ENCODE peak calls at places on chromosomes 5 and 9, in five cellular contexts. T is NT2/D1; G is heart right ventricle; N is cardiac muscle cell; M is CD8-positive, alpha-beta T cell. L is an unnamed sample.

GRCh38 chr5:159878988-159879471 is 37.3 kb upstream of the ADRA1B start:
- DNase-seq in T (peak; percentile 70), G (peak; percentile 65), N (peak; percentile 81), M (no peak), L (peak; percentile 56)

GRCh38 chr9:128128836-128129590 is 1.5 kb upstream of the PTGES2 start:
- DNase-seq in T (no peak), G (peak; percentile 30), N (no peak), M (no peak), L (no peak)

GRCh38 chr9:121839726-121840500 is 188.5 kb downstream of the DAB2IP start:
- DNase-seq in T (no peak), G (no peak), N (no peak), M (no peak), L (no peak)

GRCh38 chr9:136145580-136145979 is 26.9 kb upstream of the TMEM250 start:
- DNase-seq in T (no peak), G (no peak), N (no peak), M (no peak), L (no peak)

GRCh38 chr5:179530069-179530998 is 20.0 kb upstream of the RUFY1 start:
- DNase-seq in T (no peak), G (peak; percentile 78), N (peak; percentile 67), M (peak; percentile 76), L (no peak)

GRCh38 chr9:110155744-110156143 is 52.2 kb downstream of the C9orf152 start:
- DNase-seq in T (no peak), G (no peak), N (no peak), M (no peak), L (no peak)

GRCh38 chr5:443239-444151 is 519 bp downstream of the EXOC3 start:
- DNase-seq in T (no peak), G (peak; percentile 10), N (peak; percentile 2), M (peak; percentile 22), L (peak; percentile 18)

GRCh38 chr9:115891929-115892328 is 261.7 kb upstream of the PAPPA start:
- DNase-seq in T (no peak), G (no peak), N (peak; percentile 34), M (no peak), L (no peak)

GRCh38 chr5:177302354-177303110 is 987 bp downstream of the RAB24 start:
- DNase-seq in T (no peak), G (no peak), N (peak; percentile 22), M (no peak), L (no peak)

GRCh38 chr9:101047848-101048402 is 19.4 kb downstream of the PLPPR1 start:
- DNase-seq in T (no peak), G (no peak), N (no peak), M (no peak), L (no peak)

GRCh38 chr9:99368341-99369326 is 146.6 kb downstream of the SEC61B start:
- DNase-seq in T (no peak), G (peak; percentile 62), N (peak; percentile 60), M (no peak), L (peak; percentile 60)

GRCh38 chr9:35070823-35071813 is 1.3 kb downstream of the VCP start:
- DNase-seq in T (no peak), G (no peak), N (peak; percentile 29), M (no peak), L (no peak)

GRCh38 chr9:3337515-3337914 is 188.3 kb downstream of the RFX3 start:
- DNase-seq in T (no peak), G (no peak), N (peak; percentile 89), M (no peak), L (no peak)

GRCh38 chr9:19840953-19841352 is 52.1 kb upstream of the SLC24A2 start:
- DNase-seq in T (no peak), G (no peak), N (no peak), M (no peak), L (no peak)

GRCh38 chr9:130013326-130013725 is 29.7 kb downstream of the FNBP1 start:
- DNase-seq in T (no peak), G (no peak), N (no peak), M (no peak), L (no peak)

GRCh38 chr9:36791204-36791948 is 218.7 kb downstream of the MELK start:
- DNase-seq in T (no peak), G (no peak), N (no peak), M (no peak), L (no peak)

GRCh38 chr9:2859776-2860379 is 16.0 kb upstream of the PUM3 start:
- DNase-seq in T (peak; percentile 71), G (peak; percentile 39), N (peak; percentile 72), M (peak; percentile 45), L (no peak)

GRCh38 chr5:86997501-86997900 is 270.2 kb upstream of the RASA1 start:
- DNase-seq in T (no peak), G (no peak), N (peak; percentile 38), M (no peak), L (no peak)

GRCh38 chr5:168477060-168477459 is 9.2 kb upstream of the RARS1 start:
- DNase-seq in T (no peak), G (no peak), N (peak; percentile 93), M (no peak), L (no peak)

GRCh38 chr9:137308102-137308619 is 6.1 kb upstream of the NRARP start:
- DNase-seq in T (no peak), G (no peak), N (no peak), M (no peak), L (no peak)

GRCh38 chr9:33297455-33297854 is 7.1 kb downstream of the NFX1 start:
- DNase-seq in T (no peak), G (no peak), N (no peak), M (no peak), L (peak; percentile 66)

GRCh38 chr9:114361542-114361941 is 26.2 kb downstream of the AKNA start:
- DNase-seq in T (no peak), G (no peak), N (no peak), M (no peak), L (no peak)

GRCh38 chr5:141783599-141784296 is 94.5 kb downstream of the PCDH1 start:
- DNase-seq in T (no peak), G (no peak), N (no peak), M (no peak), L (no peak)

GRCh38 chr9:109286571-109286977 is 34.3 kb downstream of the EPB41L4B start:
- DNase-seq in T (no peak), G (no peak), N (peak; percentile 57), M (no peak), L (no peak)

GRCh38 chr5:135246923-135247795 is 151.9 kb downstream of the MACROH2A1 start:
- DNase-seq in T (no peak), G (no peak), N (peak; percentile 90), M (no peak), L (no peak)

GRCh38 chr9:116990592-116990991 is 303.5 kb downstream of the TRIM32 start:
- DNase-seq in T (no peak), G (no peak), N (no peak), M (no peak), L (no peak)

GRCh38 chr5:72921103-72921502 is 34.7 kb upstream of the FCHO2 start:
- DNase-seq in T (no peak), G (no peak), N (no peak), M (no peak), L (no peak)

GRCh38 chr5:149352169-149352568 is 5.7 kb upstream of the PCYOX1L start:
- DNase-seq in T (no peak), G (no peak), N (no peak), M (no peak), L (no peak)

GRCh38 chr5:145068696-145069095 is 766.4 kb downstream of the PRELID2 start:
- DNase-seq in T (no peak), G (no peak), N (no peak), M (no peak), L (no peak)
- H3K4me1 ChIP-seq in T (no peaks in the 10 kb centered on the region), G (no peaks in the 10 kb centered on the region), N (peaks cover 3% of the 10 kb centered on the region), M (no peaks in the 10 kb centered on the region), L (no peaks in the 10 kb centered on the region)

GRCh38 chr5:132886064-132886823 is 12.8 kb downstream of the LEAP2 start:
- DNase-seq in T (no peak), G (no peak), N (no peak), M (no peak), L (no peak)

GRCh38 chr5:132889501-132889900 is 16.0 kb downstream of the LEAP2 start:
- DNase-seq in T (no peak), G (no peak), N (no peak), M (no peak), L (no peak)

GRCh38 chr5:132895719-132896305 is 22.3 kb downstream of the LEAP2 start:
- DNase-seq in T (no peak), G (no peak), N (no peak), M (no peak), L (no peak)

GRCh38 chr5:132887326-132887725 is 13.9 kb downstream of the LEAP2 start:
- DNase-seq in T (no peak), G (no peak), N (no peak), M (no peak), L (no peak)

DNA sequence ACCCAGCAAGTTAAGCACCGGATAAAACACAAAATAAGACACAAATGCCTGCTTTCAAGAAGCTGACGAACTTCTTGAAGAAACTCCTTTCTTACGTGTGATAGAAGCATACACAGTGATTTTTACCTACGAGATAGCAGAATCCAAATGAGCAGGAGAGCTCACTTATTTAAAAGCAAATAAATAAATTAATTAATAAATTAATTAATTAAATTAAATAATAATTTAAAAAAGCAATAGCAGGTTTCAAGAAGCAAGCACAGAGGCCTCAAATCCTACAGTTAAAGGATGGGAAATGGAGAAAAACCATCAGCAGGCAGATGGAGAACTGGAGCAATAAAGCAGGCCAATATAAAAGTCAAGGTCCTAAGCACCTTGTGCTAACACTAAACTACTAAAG is 17.3 kb downstream of the LEAP2 start:
- DNase-seq in T (no peak), G (no peak), N (no peak), M (no peak), L (no peak)
- H3K36me3 ChIP-seq in T (peaks cover 83% of the 10 kb centered on the region), G (peaks cover 99% of the 10 kb centered on the region), N (peaks cover 90% of the 10 kb centered on the region), M (peaks cover 39% of the 10 kb centered on the region), L (peaks cover 74% of the 10 kb centered on the region)

DNA sequence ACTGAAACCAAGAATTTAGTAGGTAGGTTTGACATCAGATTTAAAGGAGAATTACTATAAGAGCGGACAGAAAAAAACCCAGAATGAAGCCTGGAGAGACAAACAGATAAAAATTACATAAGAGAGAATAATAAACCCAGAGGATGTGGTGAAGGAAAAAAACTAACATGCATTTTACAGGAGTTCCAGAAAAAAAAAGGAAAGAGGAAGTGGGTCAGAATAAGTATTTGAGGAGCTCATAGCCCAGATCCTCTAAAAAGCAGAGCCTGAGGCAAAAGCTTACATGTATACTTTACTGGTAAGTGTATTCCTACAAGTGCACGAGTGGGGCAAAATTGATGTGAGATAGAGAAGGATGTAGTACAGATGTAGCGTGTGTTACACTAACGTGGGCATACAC is 43.1 kb upstream of the NAA35 start:
- DNase-seq in T (no peak), G (no peak), N (no peak), M (no peak), L (no peak)
- H3K4me1 ChIP-seq in T (no peaks in the 10 kb centered on the region), G (no peaks in the 10 kb centered on the region), N (no peaks in the 10 kb centered on the region), M (no peaks in the 10 kb centered on the region), L (no peaks in the 10 kb centered on the region)

DNA sequence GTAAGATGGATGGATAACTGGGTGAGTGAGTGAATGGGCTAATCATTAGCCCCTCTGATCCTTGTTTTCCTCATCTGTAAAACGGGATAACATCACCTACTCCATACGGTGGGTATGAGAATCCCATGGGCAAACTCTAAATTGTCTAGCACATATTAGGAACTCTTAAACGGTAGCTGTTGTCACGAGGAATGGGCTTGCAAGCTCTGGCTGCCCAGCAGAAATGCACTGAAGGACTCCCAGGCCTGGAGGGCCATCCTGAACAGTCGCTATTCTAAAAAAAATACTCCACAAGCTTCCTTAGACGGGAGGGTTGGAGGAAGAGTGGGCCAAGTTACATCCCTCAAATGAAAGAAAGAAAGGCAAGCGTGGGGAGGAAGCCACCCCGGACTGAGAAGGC is 711 bp upstream of the POU4F3 start:
- DNase-seq in T (no peak), G (no peak), N (no peak), M (no peak), L (no peak)
- H3K36me3 ChIP-seq in T (no peaks in the 10 kb centered on the region), G (no peaks in the 10 kb centered on the region), N (no peaks in the 10 kb centered on the region), M (no peaks in the 10 kb centered on the region), L (no peaks in the 10 kb centered on the region)

L was measured in tibial artery.